ENCODE peak calls at places on chromosomes 5 and 9, in eight cellular contexts. B is H1; I is CD4-positive, alpha-beta T cell; X is heart left ventricle; P is right lobe of liver; A is pancreas; E is fibroblast of lung; S is lower lobe of right lung. J is an unnamed sample.

GRCh38 chr9:89984214-89984613 is 379.4 kb downstream of the GADD45G start:
- DNase-seq in B (no peak), I (no peak), X (no peak), P (no peak), A (no peak), E (peak; percentile 61), S (no peak), J (no peak)

GRCh38 chr9:134167530-134167931 is 3.2 kb upstream of the RNU6ATAC start:
- DNase-seq in B (no peak), I (no peak), X (no peak), P (no peak), A (no peak), E (peak; percentile 66), S (no peak), J (no peak)

GRCh38 chr9:69599232-69599971 is 72.8 kb downstream of the APBA1 start:
- DNase-seq in B (no peak), I (no peak), X (no peak), P (no peak), A (no peak), E (peak; percentile 59), S (no peak), J (no peak)

GRCh38 chr5:100840769-100841168 is 62.3 kb downstream of the ST8SIA4 start:
- DNase-seq in B (no peak), I (no peak), X (no peak), P (no peak), A (no peak), E (no peak), S (no peak), J (no peak)

GRCh38 chr9:68775003-68775730 is 70.1 kb downstream of the PIP5K1B start:
- DNase-seq in B (no peak), I (no peak), X (no peak), P (no peak), A (no peak), E (no peak), S (no peak), J (no peak)

GRCh38 chr9:136697821-136698526 is 10.7 kb upstream of the AGPAT2 start:
- DNase-seq in B (no peak), I (no peak), X (no peak), P (no peak), A (peak; percentile 44), E (no peak), S (peak; percentile 77), J (no peak)

GRCh38 chr5:159972538-159973362 is 36.2 kb upstream of the TTC1 start:
- DNase-seq in B (peak; percentile 57), I (no peak), X (no peak), P (no peak), A (no peak), E (no peak), S (no peak), J (peak; percentile 79)

GRCh38 chr9:95772320-95773060 is 103.0 kb upstream of the ERCC6L2 start:
- DNase-seq in B (peak; percentile 64), I (no peak), X (peak; percentile 43), P (no peak), A (peak; percentile 24), E (peak; percentile 73), S (no peak), J (no peak)

GRCh38 chr5:1103093-1103492 is 8.8 kb downstream of the SLC12A7 start:
- DNase-seq in B (no peak), I (no peak), X (no peak), P (no peak), A (no peak), E (no peak), S (no peak), J (no peak)

GRCh38 chr9:81787747-81788632 is 98.6 kb upstream of the TLE1 start:
- DNase-seq in B (no peak), I (no peak), X (no peak), P (no peak), A (peak; percentile 35), E (peak; percentile 96), S (no peak), J (no peak)

GRCh38 chr9:27198175-27198574 is 89.2 kb downstream of the TEK start:
- DNase-seq in B (no peak), I (no peak), X (no peak), P (no peak), A (no peak), E (no peak), S (no peak), J (no peak)

GRCh38 chr5:14263700-14264099 is 120.6 kb downstream of the TRIO start:
- DNase-seq in B (no peak), I (no peak), X (no peak), P (no peak), A (no peak), E (no peak), S (no peak), J (no peak)

GRCh38 chr9:131543141-131543540 is 2.2 kb upstream of the PRRT1B start:
- DNase-seq in B (no peak), I (no peak), X (no peak), P (no peak), A (no peak), E (no peak), S (no peak), J (no peak)

GRCh38 chr9:131552030-131552429 is 6.7 kb downstream of the PRRT1B start:
- DNase-seq in B (no peak), I (no peak), X (no peak), P (no peak), A (no peak), E (no peak), S (no peak), J (no peak)

GRCh38 chr9:131545786-131546335 is 538 bp downstream of the PRRT1B start:
- DNase-seq in B (peak; percentile 75), I (no peak), X (no peak), P (no peak), A (no peak), E (no peak), S (no peak), J (no peak)

GRCh38 chr9:131545003-131545785 is at the start of gene PRRT1B:
- DNase-seq in B (no peak), I (no peak), X (no peak), P (peak; percentile 95), A (peak; percentile 94), E (no peak), S (peak; percentile 91), J (no peak)

GRCh38 chr9:131546336-131547084 is 1.2 kb downstream of the PRRT1B start:
- DNase-seq in B (peak; percentile 70), I (no peak), X (no peak), P (peak; percentile 52), A (no peak), E (peak; percentile 18), S (no peak), J (no peak)
- TF ChIP-seq CTCF in B (no peak), I (no peak), X (no peak), P (no peak), A (no peak), E (peak; percentile 18), S (no peak), J (no peak)

GRCh38 chr9:111646417-111646816 is 15.0 kb upstream of the GNG10 start:
- DNase-seq in B (no peak), I (no peak), X (no peak), P (no peak), A (no peak), E (no peak), S (no peak), J (no peak)
- H3K27ac ChIP-seq in B (no peak overlapping the region), I (no peak overlapping the region), X (no peak overlapping the region), P (no peak overlapping the region), A (no peak overlapping the region), E (no peak overlapping the region), S (no peak overlapping the region), J (no peak overlapping the region)

GRCh38 chr5:89851911-89852310 is 557.6 kb downstream of the CETN3 start:
- DNase-seq in B (no peak), I (no peak), X (no peak), P (no peak), A (no peak), E (no peak), S (no peak), J (no peak)

GRCh38 chr5:89855417-89855816 is 554.1 kb downstream of the CETN3 start:
- DNase-seq in B (no peak), I (no peak), X (no peak), P (no peak), A (no peak), E (no peak), S (no peak), J (no peak)

DNA sequence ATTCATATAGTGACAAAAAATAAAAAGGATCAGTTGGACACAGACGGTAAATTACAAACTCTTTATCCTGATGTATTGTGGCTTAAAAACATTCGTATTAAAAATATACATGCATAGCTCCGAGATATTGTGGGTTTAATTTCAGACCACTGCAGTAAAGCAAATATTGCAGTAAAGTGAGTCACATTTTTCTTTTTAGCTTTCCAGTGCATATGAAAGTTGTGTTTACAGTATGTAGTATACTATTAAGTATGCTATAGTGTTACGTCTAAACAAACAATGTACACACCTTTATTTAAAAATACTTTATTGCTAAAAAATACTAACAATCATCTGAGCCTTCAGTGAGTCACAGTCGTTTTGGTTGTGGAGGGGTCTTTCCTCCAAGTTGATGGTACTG is 551.8 kb downstream of the CETN3 start:
- DNase-seq in B (no peak), I (no peak), X (no peak), P (no peak), A (no peak), E (no peak), S (no peak), J (no peak)
- TF ChIP-seq CTCF in B (no peak), I (no peak), X (no peak), P (no peak), A (no peak), E (no peak), S (no peak), J (no peak)

GRCh38 chr9:18335825-18336224 is 138.1 kb upstream of the ADAMTSL1 start:
- DNase-seq in B (no peak), I (no peak), X (no peak), P (no peak), A (no peak), E (no peak), S (no peak), J (no peak)

GRCh38 chr9:18331808-18332209 is 142.1 kb upstream of the ADAMTSL1 start:
- DNase-seq in B (no peak), I (no peak), X (no peak), P (no peak), A (no peak), E (peak; percentile 71), S (no peak), J (no peak)

GRCh38 chr9:18327106-18327505 is 146.8 kb upstream of the ADAMTSL1 start:
- DNase-seq in B (no peak), I (no peak), X (no peak), P (no peak), A (no peak), E (peak; percentile 37), S (no peak), J (no peak)

GRCh38 chr9:18333157-18333556 is 140.8 kb upstream of the ADAMTSL1 start:
- DNase-seq in B (no peak), I (no peak), X (no peak), P (no peak), A (no peak), E (peak; percentile 66), S (no peak), J (no peak)

DNA sequence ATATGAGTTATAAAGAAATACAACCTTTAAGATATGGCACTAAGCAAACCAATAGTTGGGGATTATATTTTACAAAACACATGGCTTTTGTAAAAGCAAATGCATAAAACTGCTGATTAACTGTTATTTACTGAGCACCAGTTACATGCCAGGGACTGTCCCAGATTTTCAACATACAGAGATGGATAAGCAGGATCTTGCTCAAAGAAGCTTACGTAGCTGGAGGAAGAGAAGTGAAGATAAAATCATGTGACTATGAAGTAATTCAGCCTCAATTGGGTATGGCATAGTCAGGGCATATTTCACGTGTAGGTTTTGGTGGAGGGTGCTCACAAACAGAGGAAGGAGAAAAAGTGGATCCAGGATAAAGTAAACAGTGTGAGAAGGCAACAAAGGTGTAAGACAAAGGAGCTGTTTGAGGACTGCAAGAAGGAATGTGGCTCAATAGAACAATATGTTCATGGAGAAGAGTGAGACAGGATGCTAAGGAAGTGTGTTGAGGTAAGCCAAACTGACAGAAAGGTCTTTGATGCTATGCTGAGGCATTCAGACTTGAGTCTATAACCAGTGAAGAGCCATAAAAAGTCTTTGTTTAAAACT is 143.1 kb upstream of the ADAMTSL1 start:
- DNase-seq in B (no peak), I (no peak), X (no peak), P (no peak), A (no peak), E (no peak), S (no peak), J (no peak)
- H3K27ac ChIP-seq in B (no peak overlapping the region), I (no peak overlapping the region), X (no peak overlapping the region), P (no peak overlapping the region), A (no peak overlapping the region), E (no peak overlapping the region), S (no peak overlapping the region), J (no peak overlapping the region)